ENCODE peak calls at places on chromosomes 4 and X, in eight cellular contexts. W is NCI-H1092 treated with DMSO at 0.1 percent for 48 hours; B is left colon; F is iPS-NIHi11; T is activated CD8-positive, alpha-beta memory T cell treated with anti-CD3 and anti-CD28 coated beads for 48 hours; S is H54; O is ovary; E is activated CD4-positive, alpha-beta T cell treated with anti-CD3 and anti-CD28 coated beads for 24 hours. Q is an unnamed sample.
A peak's percentile ranks its signal among the peaks of the same experiment; 100 is the strongest.

GRCh38 chr4:25859429-25860148 is 3.2 kb downstream of the SEL1L3 start:
- DNase-seq in W (no peak), B (no peak), F (no peak), T (no peak), S (no peak), O (no peak), E (no peak), Q (no peak)

GRCh38 chr4:38728651-38729141 is 54.1 kb downstream of the TLR10 start:
- DNase-seq in W (peak; percentile 21), B (peak; percentile 94), F (peak; percentile 51), T (no peak), S (no peak), O (no peak), E (no peak), Q (no peak)

GRCh38 chrX:115339441-115340025 is 50.0 kb downstream of the LUZP4 start:
- DNase-seq in W (no peak), B (no peak), F (no peak), T (no peak), S (no peak), O (no peak), E (no peak), Q (no peak)

GRCh38 chr4:87985887-87986200 is 10.3 kb downstream of the SPP1 start:
- DNase-seq in W (no peak), B (no peak), F (no peak), T (no peak), S (no peak), O (no peak), E (no peak), Q (no peak)

GRCh38 chr4:1466034-1466960 is 60.1 kb upstream of the NKX1-1 start:
- DNase-seq in W (no peak), B (no peak), F (peak; percentile 3), T (no peak), S (no peak), O (peak; percentile 19), E (no peak), Q (no peak)

GRCh38 chr4:10926025-10926424 is 241.5 kb upstream of the CLNK start:
- DNase-seq in W (no peak), B (no peak), F (no peak), T (no peak), S (peak; percentile 7), O (no peak), E (no peak), Q (no peak)

GRCh38 chr4:92387459-92388069 is 83.8 kb downstream of the GRID2 start:
- DNase-seq in W (peak; percentile 32), B (no peak), F (peak; percentile 57), T (no peak), S (no peak), O (no peak), E (no peak), Q (no peak)

GRCh38 chrX:1529756-1530155 is 7.2 kb downstream of the P2RY8 start:
- DNase-seq in W (no peak), B (no peak), F (no peak), T (no peak), S (no peak), O (no peak), E (no peak), Q (no peak)

GRCh38 chr4:174201898-174202297 is 81.6 kb downstream of the FBXO8 start:
- DNase-seq in W (no peak), B (no peak), F (no peak), T (no peak), S (no peak), O (no peak), E (no peak), Q (no peak)

GRCh38 chrX:149531599-149531998 is 9.2 kb upstream of the EOLA1 start:
- DNase-seq in W (no peak), B (no peak), F (no peak), T (no peak), S (no peak), O (no peak), E (no peak), Q (no peak)

GRCh38 chr4:3687538-3687937 is 78.6 kb upstream of the ADRA2C start:
- DNase-seq in W (no peak), B (no peak), F (no peak), T (no peak), S (no peak), O (peak; percentile 21), E (no peak), Q (no peak)

GRCh38 chrX:1213971-1214370 is 1.5 kb upstream of the CRLF2 start:
- DNase-seq in W (no peak), B (no peak), F (no peak), T (no peak), S (no peak), O (no peak), E (no peak), Q (no peak)

GRCh38 chrX:149871940-149872339 is 9.0 kb upstream of the MAGEA8 start:
- DNase-seq in W (no peak), B (no peak), F (peak; percentile 22), T (peak; percentile 50), S (peak; percentile 14), O (no peak), E (peak; percentile 45), Q (no peak)

GRCh38 chr4:4762909-4763814 is 96.3 kb upstream of the MSX1 start:
- DNase-seq in W (no peak), B (no peak), F (peak; percentile 43), T (peak; percentile 5), S (peak; percentile 47), O (peak; percentile 42), E (peak; percentile 14), Q (no peak)

GRCh38 chr4:36196145-36196925 is 48.0 kb downstream of the ARAP2 start:
- DNase-seq in W (no peak), B (no peak), F (no peak), T (no peak), S (no peak), O (no peak), E (no peak), Q (no peak)

GRCh38 chrX:112818114-112819012 is 22.3 kb downstream of the AMOT start:
- DNase-seq in W (no peak), B (no peak), F (no peak), T (no peak), S (no peak), O (peak; percentile 35), E (no peak), Q (no peak)

GRCh38 chrX:53729756-53730155 is 43.2 kb upstream of the HUWE1 start:
- DNase-seq in W (no peak), B (no peak), F (no peak), T (no peak), S (no peak), O (no peak), E (no peak), Q (no peak)

GRCh38 chr4:94826206-94826605 is 68.5 kb downstream of the BMPR1B start:
- DNase-seq in W (no peak), B (no peak), F (no peak), T (no peak), S (no peak), O (no peak), E (no peak), Q (no peak)

GRCh38 chrX:46178763-46179162 is 366.5 kb downstream of the ZNF674 start:
- DNase-seq in W (no peak), B (no peak), F (no peak), T (no peak), S (no peak), O (no peak), E (no peak), Q (no peak)

GRCh38 chr4:74262522-74262921 is 45.7 kb upstream of the EPGN start:
- DNase-seq in W (no peak), B (no peak), F (no peak), T (no peak), S (no peak), O (no peak), E (no peak), Q (no peak)

GRCh38 chr4:173252024-173252935 is 81.9 kb downstream of the HMGB2 start:
- DNase-seq in W (peak; percentile 46), B (peak; percentile 48), F (peak; percentile 53), T (no peak), S (peak; percentile 28), O (no peak), E (no peak), Q (no peak)

GRCh38 chr4:11857881-11858280 is 429.2 kb upstream of the HS3ST1 start:
- DNase-seq in W (no peak), B (no peak), F (no peak), T (no peak), S (no peak), O (no peak), E (no peak), Q (no peak)

GRCh38 chrX:48956728-48957414 is 536 bp downstream of the OTUD5 start:
- DNase-seq in W (no peak), B (no peak), F (peak; percentile 11), T (no peak), S (no peak), O (peak; percentile 57), E (no peak), Q (no peak)

GRCh38 chrX:34381241-34381640 is 249.1 kb upstream of the FAM47A start:
- DNase-seq in W (no peak), B (no peak), F (no peak), T (no peak), S (no peak), O (no peak), E (no peak), Q (no peak)

GRCh38 chr4:5732158-5732557 is 21.2 kb downstream of the EVC start:
- DNase-seq in W (no peak), B (no peak), F (no peak), T (no peak), S (no peak), O (no peak), E (no peak), Q (no peak)

GRCh38 chrX:105527759-105528158 is 294.6 kb upstream of the NRK start:
- DNase-seq in W (no peak), B (no peak), F (no peak), T (no peak), S (no peak), O (no peak), E (no peak), Q (no peak)

GRCh38 chr4:76016383-76016782 is 6.9 kb downstream of the CXCL10 start:
- DNase-seq in W (no peak), B (no peak), F (no peak), T (no peak), S (no peak), O (no peak), E (no peak), Q (no peak)

Q was measured in omental fat pad.